ENCODE peak calls at places on chromosomes 12 and 14, in eight cellular contexts. V is sigmoid colon, D is H1, H is Panc1, R is breast epithelium, Z is transverse colon, M is stomach, Q is prostate gland. G is an unnamed sample.
A peak's percentile ranks its signal among the peaks of the same experiment; 100 is the strongest.

GRCh38 chr12:74889563-74890236 is 319.9 kb downstream of the KCNC2 start:
- DNase-seq in D (no peak), Q (no peak), H (no peak), M (no peak), V (no peak), Z (no peak), R (no peak), G (no peak)

GRCh38 chr14:77204457-77204796 is 22.8 kb downstream of the TMEM63C start:
- DNase-seq in H (no peak), R (no peak), Z (no peak), M (no peak), D (no peak), Q (peak; percentile 14), V (no peak), G (no peak)

GRCh38 chr14:77009014-77009413 is 19.5 kb downstream of the IRF2BPL start:
- DNase-seq in Q (no peak), H (no peak), R (peak; percentile 76), V (no peak), D (no peak), M (no peak), Z (no peak), G (no peak)

GRCh38 chr14:76917158-76917596 is 91.0 kb downstream of the LRRC74A start:
- DNase-seq in Q (peak; percentile 41), Z (peak; percentile 70), D (peak; percentile 56), V (peak; percentile 76), H (no peak), M (peak; percentile 65), R (no peak), G (no peak)

GRCh38 chr12:45336331-45336730 is 120.4 kb downstream of the ANO6 start:
- DNase-seq in V (no peak), Z (no peak), Q (no peak), D (no peak), R (no peak), M (no peak), H (peak; percentile 35), G (no peak)

GRCh38 chr12:103313894-103314293 is 181.9 kb downstream of the C12orf42 start:
- DNase-seq in Q (no peak), R (no peak), M (no peak), V (no peak), Z (no peak), H (no peak), D (no peak), G (no peak)

GRCh38 chr12:51592034-51592705 is 1.1 kb downstream of the SCN8A start:
- DNase-seq in R (no peak), V (no peak), M (no peak), Z (no peak), Q (no peak), H (no peak), D (no peak), G (no peak)

GRCh38 chr12:6250343-6250742 is 50.1 kb downstream of the CD9 start:
- DNase-seq in V (no peak), R (no peak), Z (no peak), D (no peak), H (no peak), Q (no peak), M (no peak), G (no peak)

GRCh38 chr12:71838231-71838630 is 1.3 kb upstream of the TBC1D15 start:
- DNase-seq in R (no peak), H (no peak), Z (no peak), Q (no peak), M (no peak), D (no peak), V (no peak), G (no peak)

GRCh38 chr12:113173081-113173698 is 12.1 kb downstream of the DDX54 start:
- DNase-seq in M (no peak), V (no peak), Q (no peak), R (no peak), D (no peak), H (no peak), Z (no peak), G (no peak)

GRCh38 chr12:579450-580110 is 83.7 kb downstream of the NINJ2 start:
- DNase-seq in V (peak; percentile 10), Z (no peak), H (no peak), M (no peak), R (no peak), D (no peak), Q (no peak), G (no peak)

GRCh38 chr12:20451759-20452158 is 83.4 kb downstream of the PDE3A start:
- DNase-seq in V (no peak), H (no peak), R (no peak), Z (no peak), M (no peak), Q (no peak), D (no peak), G (no peak)

GRCh38 chr14:87896393-87897380 is 96.3 kb downstream of the GALC start:
- DNase-seq in V (no peak), H (peak; percentile 12), M (no peak), R (no peak), D (no peak), Z (no peak), Q (no peak), G (no peak)

GRCh38 chr12:85874064-85874463 is at the start of gene NTS:
- DNase-seq in R (no peak), M (no peak), Z (no peak), V (no peak), H (no peak), D (no peak), Q (no peak), G (no peak)

GRCh38 chr12:124854637-124855184 is 9.0 kb downstream of the SCARB1 start:
- DNase-seq in R (no peak), V (no peak), Q (no peak), D (no peak), M (no peak), Z (no peak), H (no peak), G (no peak)

DNA sequence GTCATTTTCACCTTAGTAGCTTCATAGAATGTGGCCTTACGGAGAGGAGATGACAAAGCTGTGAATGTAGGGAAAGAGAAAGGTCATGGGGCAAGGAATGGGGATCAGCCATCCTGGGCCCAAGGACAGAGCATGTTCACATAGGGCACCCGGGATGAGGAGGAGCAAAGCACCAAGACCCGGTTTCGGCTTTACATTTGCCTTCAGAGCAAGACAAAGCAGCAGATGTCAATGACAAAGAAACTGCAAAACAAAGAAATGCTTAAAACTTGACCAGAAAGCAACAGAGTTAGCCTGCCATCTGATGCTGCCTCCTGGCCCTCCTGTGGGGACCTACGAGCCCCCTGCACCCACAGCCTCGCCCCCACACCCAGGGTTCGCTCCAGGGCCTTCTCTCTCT is 249.2 kb downstream of the SLC41A2 start:
- DNase-seq in D (no peak), V (no peak), Q (no peak), Z (no peak), R (no peak), M (no peak), H (no peak), G (no peak)
- H3K4me1 ChIP-seq in D (peaks cover 15% of the 10 kb centered on the region), V (peaks cover 23% of the 10 kb centered on the region), Q (no peaks in the 10 kb centered on the region), Z (peaks cover 13% of the 10 kb centered on the region), R (peaks cover 4% of the 10 kb centered on the region), M (peaks cover 38% of the 10 kb centered on the region), H (no peaks in the 10 kb centered on the region), G (peaks cover 20% of the 10 kb centered on the region)

GRCh38 chr12:104670439-104671406 is 214.0 kb downstream of the CHST11 start:
- DNase-seq in R (no peak), Q (no peak), M (no peak), V (no peak), D (no peak), H (no peak), Z (no peak), G (no peak)
- TF ChIP-seq POLR2AphosphoS5 in R (no peak), Q (no peak), M (no peak), V (no peak), D (no peak), H (no peak), Z (no peak), G (no peak)

GRCh38 chr12:109162551-109162950 is 46.2 kb downstream of the ACACB start:
- DNase-seq in R (no peak), Q (no peak), Z (no peak), M (no peak), D (no peak), H (no peak), V (peak; percentile 60), G (no peak)
- H3K4me1 ChIP-seq in R (no peaks in the 10 kb centered on the region), Q (peaks cover 7% of the 10 kb centered on the region), Z (peaks cover 13% of the 10 kb centered on the region), M (peaks cover 38% of the 10 kb centered on the region), D (no peaks in the 10 kb centered on the region), H (no peaks in the 10 kb centered on the region), V (peaks cover 72% of the 10 kb centered on the region), G (peaks cover 68% of the 10 kb centered on the region)

GRCh38 chr12:81245918-81246611 is 168.2 kb downstream of the ACSS3 start:
- DNase-seq in H (no peak), M (no peak), Q (peak; percentile 25), V (no peak), Z (no peak), R (no peak), D (no peak), G (no peak)
- TF ChIP-seq POLR2AphosphoS5 in H (no peak), M (no peak), Q (no peak), V (no peak), Z (no peak), R (no peak), D (no peak), G (no peak)

DNA sequence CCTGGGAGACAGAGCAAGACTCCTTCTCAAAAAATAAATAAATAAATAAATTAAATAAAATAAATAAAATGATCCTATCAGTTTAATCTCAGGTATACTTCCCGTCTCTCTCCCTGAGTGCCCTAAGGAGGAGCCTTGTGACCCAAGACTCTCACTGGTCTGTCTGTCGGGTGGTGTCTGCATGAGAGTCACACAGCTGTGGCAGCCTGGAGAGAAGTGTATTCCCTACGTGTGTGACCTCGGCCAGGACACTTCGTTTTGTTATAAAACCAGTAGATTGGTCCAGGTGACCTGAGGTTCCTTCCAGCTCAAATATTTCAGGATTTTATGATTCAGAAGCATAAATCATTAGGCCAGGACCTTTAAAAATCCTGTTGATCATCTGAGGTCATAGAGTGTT is 4.8 kb downstream of the SYNE3 start:
- DNase-seq in Z (no peak), D (no peak), Q (no peak), V (no peak), R (no peak), M (no peak), H (no peak), G (no peak)
- H3K4me1 ChIP-seq in Z (peaks cover 36% of the 10 kb centered on the region), D (peaks cover 4% of the 10 kb centered on the region), Q (peaks cover 4% of the 10 kb centered on the region), V (peaks cover 37% of the 10 kb centered on the region), R (peaks cover 37% of the 10 kb centered on the region), M (peaks cover 60% of the 10 kb centered on the region), H (peaks cover 8% of the 10 kb centered on the region), G (peaks cover 88% of the 10 kb centered on the region)